ENCODE peak calls at places on chromosomes 7 and 10, in four cellular contexts. Z is memory B cell, E is GM06990, F is NCI-H345. X is an unnamed sample.

GRCh38 chr7:158327571-158328180 is 259.9 kb downstream of the PTPRN2 start:
- DNase-seq in E (no peak), Z (no peak), F (peak; percentile 46), X (no peak)

GRCh38 chr7:2771274-2771711 is 72.8 kb downstream of the GNA12 start:
- DNase-seq in E (no peak), Z (no peak), F (no peak), X (no peak)

GRCh38 chr7:156017916-156018700 is 205.8 kb upstream of the SHH start:
- DNase-seq in F (no peak), Z (no peak), E (no peak), X (no peak)

GRCh38 chr7:133709036-133709880 is 417.9 kb upstream of the LRGUK start:
- DNase-seq in Z (no peak), F (no peak), E (no peak), X (no peak)

GRCh38 chr10:19817251-19818046 is 1.2 kb downstream of the PLXDC2 start:
- DNase-seq in E (no peak), F (no peak), Z (no peak), X (no peak)

GRCh38 chr7:148572067-148572522 is 18.5 kb upstream of the C7orf33 start:
- DNase-seq in F (no peak), Z (no peak), E (no peak), X (no peak)

GRCh38 chr7:30887464-30887872 is 24.2 kb upstream of the AQP1 start:
- DNase-seq in F (peak; percentile 93), Z (no peak), E (no peak), X (no peak)

GRCh38 chr10:22669163-22669711 is 45.1 kb downstream of the PIP4K2A start:
- DNase-seq in E (no peak), Z (no peak), F (no peak), X (no peak)

GRCh38 chr7:158863611-158864506 is 7.5 kb downstream of the DYNC2I1 start:
- DNase-seq in E (peak; percentile 63), F (peak; percentile 38), Z (no peak), X (no peak)

GRCh38 chr7:75599244-75599771 is 107.2 kb downstream of the SPDYE5 start:
- DNase-seq in E (no peak), F (peak; percentile 89), Z (no peak), X (no peak)